ENCODE peak calls at places on chromosome 11, in four cellular contexts. L, H, K and I are unnamed samples.

GRCh38 chr11:2540521-2541320 is 95.9 kb downstream of the KCNQ1 start:
- DNase-seq in H (no peak), K (no peak), L (no peak), I (no peak)

GRCh38 chr11:44065851-44066731 is at the start of gene ACCS:
- DNase-seq in L (peak; percentile 90), K (peak; percentile 87), H (peak; percentile 51), I (peak; percentile 70)

GRCh38 chr11:109405671-109406070 is 16.3 kb upstream of the C11orf87 start:
- DNase-seq in L (no peak), K (no peak), H (no peak), I (no peak)

GRCh38 chr11:120184946-120185677 is 25.7 kb upstream of the OAF start:
- DNase-seq in K (no peak), L (no peak), H (peak; percentile 93), I (no peak)

GRCh38 chr11:22193348-22194051 is 615 bp downstream of the ANO5 start:
- DNase-seq in H (no peak), L (peak; percentile 7), K (peak; percentile 37), I (no peak)

GRCh38 chr11:7353100-7353499 is 101.4 kb downstream of the SYT9 start:
- DNase-seq in K (peak; percentile 43), L (peak; percentile 21), H (peak; percentile 26), I (peak; percentile 7)

GRCh38 chr11:44793350-44794090 is 66.8 kb downstream of the TSPAN18 start:
- DNase-seq in H (no peak), K (no peak), L (peak; percentile 26), I (no peak)

GRCh38 chr11:47499614-47500013 is 50.7 kb upstream of the RAPSN start:
- DNase-seq in H (no peak), L (no peak), K (no peak), I (no peak)

GRCh38 chr11:118212131-118212725 is 12.6 kb downstream of the JAML start:
- DNase-seq in H (peak; percentile 99), K (no peak), L (peak; percentile 10), I (no peak)

GRCh38 chr11:130313383-130314183 is 1.1 kb downstream of the ZBTB44 start:
- DNase-seq in L (no peak), H (no peak), K (no peak), I (no peak)

GRCh38 chr11:129331217-129331616 is 44.4 kb upstream of the BARX2 start:
- DNase-seq in L (no peak), K (no peak), H (peak; percentile 16), I (no peak)

GRCh38 chr11:102109896-102110760 is at the start of gene YAP1:
- DNase-seq in H (peak; percentile 83), L (peak; percentile 37), K (peak; percentile 78), I (no peak)
- TF ChIP-seq TARDBP in H (peak; percentile 95), L (no peak), K (no peak), I (no peak)

DNA sequence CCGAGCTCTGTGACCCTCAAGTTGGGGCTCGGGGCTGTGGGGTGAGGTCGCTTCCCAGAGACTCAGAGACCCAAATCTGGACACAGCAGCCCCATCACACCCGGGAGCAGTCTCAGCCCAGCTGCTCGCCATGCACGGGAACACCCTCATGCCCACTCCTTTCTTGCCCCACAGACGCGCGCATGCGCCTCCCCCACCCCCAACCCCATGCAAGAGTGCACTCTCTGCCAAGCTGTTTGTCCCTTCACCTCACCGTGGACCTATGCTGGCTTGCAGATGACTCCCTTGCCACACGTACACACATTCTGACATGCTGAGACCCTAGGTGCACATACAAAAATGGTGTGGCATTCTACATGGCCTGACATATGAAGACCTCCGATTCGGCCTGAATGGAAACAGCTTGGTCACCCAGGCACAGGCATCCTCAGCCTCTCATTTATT is 500 bp upstream of the CD248 start:
- DNase-seq in H (peak; percentile 18), K (no peak), L (no peak), I (no peak)
- TF ChIP-seq TARDBP in H (no peak), K (no peak), L (no peak), I (no peak)

DNA sequence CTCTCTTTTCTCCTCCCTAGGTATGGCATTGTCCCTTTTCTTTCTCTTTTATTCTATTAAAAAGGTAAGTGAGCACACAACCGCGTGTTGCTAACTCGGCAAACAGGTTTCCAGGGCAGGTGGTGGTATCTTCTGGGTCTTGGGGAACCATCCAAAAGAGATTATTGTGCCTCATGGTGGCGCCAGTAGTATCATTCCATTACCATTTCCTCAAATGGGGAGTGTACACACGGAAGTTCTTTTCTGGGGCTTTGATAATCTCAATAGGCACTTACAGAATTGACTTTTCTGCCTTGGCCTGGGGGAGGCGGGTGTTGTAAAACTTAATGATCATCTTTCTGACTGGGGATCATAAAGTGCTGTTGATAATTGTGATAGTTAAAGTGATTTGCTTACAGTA is 234.1 kb downstream of the KIRREL3 start:
- DNase-seq in H (no peak), K (no peak), L (no peak), I (no peak)
- TF ChIP-seq TARDBP in H (no peak), K (no peak), L (no peak), I (no peak)

DNA sequence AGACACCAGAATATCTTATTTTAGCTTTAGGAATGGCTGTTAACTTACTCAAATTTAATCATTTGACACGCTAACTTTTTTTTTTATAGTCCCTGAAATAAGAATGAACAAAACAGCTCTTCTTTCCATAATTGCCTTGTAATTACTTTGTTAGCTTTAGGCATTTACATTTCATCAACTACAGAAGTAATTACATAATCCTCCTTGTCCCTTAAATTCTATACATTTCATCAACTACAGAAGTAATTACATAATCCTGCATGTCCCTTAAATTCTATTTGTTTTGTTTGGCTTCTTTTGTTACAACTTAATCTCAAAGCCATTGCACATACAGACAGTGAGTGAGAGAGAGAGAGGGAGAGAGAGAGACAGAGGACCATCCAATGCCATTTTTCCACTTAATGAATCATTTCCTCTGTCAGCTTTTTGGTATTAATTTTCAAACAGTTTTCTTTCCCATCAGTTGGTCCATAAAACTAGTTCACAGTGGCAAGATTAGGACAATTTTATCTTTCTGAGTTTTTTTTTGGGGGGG is 873.2 kb downstream of the METTL15 start:
- DNase-seq in H (no peak), K (no peak), L (no peak), I (no peak)
- TF ChIP-seq TARDBP in H (no peak), K (no peak), L (no peak), I (no peak)

DNA sequence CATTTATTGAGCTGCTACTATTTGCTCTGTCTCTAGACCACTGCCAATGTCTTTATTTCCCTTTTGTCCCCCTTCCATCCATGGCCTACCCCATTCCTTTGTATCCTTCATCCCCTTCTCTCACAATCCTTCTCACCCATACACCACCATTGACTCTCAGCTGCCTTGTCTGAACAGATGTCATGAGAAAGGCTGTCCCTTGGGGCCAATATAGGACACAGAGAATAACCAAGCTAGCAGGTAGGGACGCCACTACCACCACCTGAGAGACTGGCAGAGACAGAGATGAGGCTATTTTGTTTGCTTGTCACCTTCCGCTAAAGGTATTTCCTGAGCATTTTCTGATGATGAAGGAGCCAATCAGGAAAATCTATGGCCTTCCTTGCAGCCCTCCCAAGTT is 138.9 kb downstream of the CD44 start:
- DNase-seq in H (no peak), L (no peak), K (no peak), I (no peak)
- TF ChIP-seq TARDBP in H (no peak), L (no peak), K (no peak), I (no peak)

DNA sequence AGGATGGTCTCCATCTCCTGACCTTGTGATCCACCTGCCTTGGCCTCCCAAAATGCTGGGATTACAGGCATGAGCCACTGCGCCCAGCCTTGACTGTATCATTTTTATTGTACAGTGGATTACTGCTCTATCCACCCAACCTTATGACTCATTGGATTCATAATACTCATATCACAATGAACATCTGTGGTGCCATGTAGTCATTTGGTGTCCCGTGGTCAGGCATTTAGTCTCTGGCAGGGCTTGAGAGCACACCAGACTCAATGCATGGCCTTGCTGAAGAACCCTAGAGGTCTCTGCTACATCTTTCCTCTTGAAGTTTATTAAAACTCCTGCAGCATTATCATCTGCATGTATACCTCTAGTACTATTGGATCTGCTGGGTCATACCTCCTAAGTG is 98.0 kb upstream of the LDLRAD3 start:
- DNase-seq in K (no peak), H (no peak), L (no peak), I (no peak)
- TF ChIP-seq TARDBP in K (no peak), H (no peak), L (no peak), I (no peak)

DNA sequence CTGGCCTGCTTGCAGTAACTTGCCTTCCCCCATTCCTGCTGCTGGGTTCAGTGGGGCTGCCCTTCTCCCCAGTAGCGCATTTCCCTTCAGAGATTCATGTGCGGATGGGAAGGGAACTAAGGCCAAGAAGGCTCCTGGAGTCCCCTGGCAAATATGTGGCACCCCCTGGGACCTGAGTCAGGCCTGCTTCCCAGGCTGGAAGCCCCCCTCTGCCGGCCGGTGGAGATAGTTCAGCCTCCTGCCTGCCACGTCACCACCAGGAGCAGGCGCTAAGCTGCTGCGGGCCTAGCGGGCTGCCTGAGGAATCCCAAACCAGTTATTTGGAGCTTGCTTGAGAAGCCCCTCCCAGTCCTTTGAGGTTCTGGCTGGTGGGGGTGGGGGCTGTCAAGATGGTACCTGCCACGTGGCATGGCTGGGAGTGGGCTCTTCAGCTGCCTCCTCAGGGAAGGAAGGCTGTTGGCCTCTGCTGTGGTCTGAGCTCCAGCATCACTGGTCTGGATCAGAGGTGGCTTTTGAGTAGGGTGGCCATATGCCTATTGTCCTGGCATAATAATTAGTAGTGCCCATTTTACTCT is 2.0 kb downstream of the SERPINH1 start:
- DNase-seq in K (peak; percentile 52), L (peak; percentile 78), H (peak; percentile 45), I (no peak)
- TF ChIP-seq TARDBP in K (no peak), L (no peak), H (no peak), I (no peak)

GRCh38 chr11:65434667-65435179 is 12.1 kb downstream of the NEAT1 start:
- DNase-seq in L (no peak), K (no peak), H (no peak), I (no peak)
- TF ChIP-seq TARDBP in L (no peak), K (no peak), H (no peak), I (no peak)

DNA sequence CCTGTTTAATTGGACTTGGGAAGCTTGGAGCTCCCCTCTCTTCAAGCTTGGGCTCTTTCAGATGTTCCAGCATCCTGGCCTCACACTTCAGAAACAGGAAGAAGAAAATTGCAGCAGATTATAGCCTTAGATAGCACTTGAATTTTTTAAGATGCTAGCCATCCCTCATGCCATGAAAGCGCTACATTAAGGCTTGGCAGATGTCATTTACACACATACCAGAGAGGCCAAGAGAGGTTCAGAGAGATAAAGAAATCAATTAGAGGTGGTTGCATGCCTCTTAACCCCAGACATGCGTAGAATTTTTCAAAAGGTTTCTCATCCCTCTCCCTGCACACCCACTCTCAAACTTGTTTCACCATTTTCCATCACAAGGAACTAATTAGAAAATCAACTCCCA is 31.9 kb upstream of the DBX1 start:
- DNase-seq in K (no peak), L (no peak), H (no peak), I (no peak)
- TF ChIP-seq TARDBP in K (no peak), L (no peak), H (no peak), I (no peak)